ENCODE peak calls at places on chromosome 10, in four cellular contexts. One of them, this sample, is unnamed.

GRCh38 chr10:132746801-132747625 is 38.9 kb downstream of the NKX6-2 start:
- DNase-seq in CD4-positive, alpha-beta memory T cell: no peak
- DNase-seq in CD8-positive, alpha-beta T cell: no peak
- DNase-seq in AG04450: no peak
- DNase-seq in this sample: no peak

GRCh38 chr10:49369216-49370162 is 26.4 kb downstream of the DRGX start:
- DNase-seq in AG04450: no peak
- DNase-seq in CD4-positive, alpha-beta memory T cell: no peak
- DNase-seq in CD8-positive, alpha-beta T cell: no peak
- DNase-seq in this sample: no peak

GRCh38 chr10:22894714-22895113 is 33.1 kb upstream of the ARMC3 start:
- DNase-seq in CD8-positive, alpha-beta T cell: no peak
- DNase-seq in AG04450: no peak
- DNase-seq in CD4-positive, alpha-beta memory T cell: no peak
- DNase-seq in this sample: no peak

GRCh38 chr10:68897336-68897741 is 3.8 kb upstream of the DDX50 start:
- DNase-seq in AG04450: peak; percentile 38
- DNase-seq in CD8-positive, alpha-beta T cell: peak; percentile 29
- DNase-seq in CD4-positive, alpha-beta memory T cell: peak; percentile 43
- DNase-seq in this sample: peak; percentile 62

GRCh38 chr10:119290301-119291036 is 83.1 kb downstream of the GRK5 start:
- DNase-seq in CD4-positive, alpha-beta memory T cell: no peak
- DNase-seq in AG04450: no peak
- DNase-seq in CD8-positive, alpha-beta T cell: no peak
- DNase-seq in this sample: no peak

GRCh38 chr10:77478248-77478963 is 159.2 kb downstream of the KCNMA1 start:
- DNase-seq in AG04450: peak; percentile 86
- DNase-seq in CD8-positive, alpha-beta T cell: no peak
- DNase-seq in CD4-positive, alpha-beta memory T cell: no peak
- DNase-seq in this sample: no peak

GRCh38 chr10:115659616-115660015 is 566.5 kb downstream of the ATRNL1 start:
- DNase-seq in CD8-positive, alpha-beta T cell: no peak
- DNase-seq in CD4-positive, alpha-beta memory T cell: no peak
- DNase-seq in AG04450: no peak
- DNase-seq in this sample: no peak

GRCh38 chr10:76961841-76962240 is 675.8 kb downstream of the KCNMA1 start:
- DNase-seq in CD4-positive, alpha-beta memory T cell: no peak
- DNase-seq in CD8-positive, alpha-beta T cell: no peak
- DNase-seq in AG04450: no peak
- DNase-seq in this sample: no peak

GRCh38 chr10:83458611-83459010 is 680.7 kb upstream of the GHITM start:
- DNase-seq in AG04450: no peak
- DNase-seq in CD4-positive, alpha-beta memory T cell: no peak
- DNase-seq in CD8-positive, alpha-beta T cell: no peak
- DNase-seq in this sample: no peak

GRCh38 chr10:52452600-52453493 is 138.8 kb downstream of the DKK1 start:
- DNase-seq in CD8-positive, alpha-beta T cell: no peak
- DNase-seq in CD4-positive, alpha-beta memory T cell: no peak
- DNase-seq in AG04450: no peak
- DNase-seq in this sample: no peak

GRCh38 chr10:52453501-52453900 is 139.4 kb downstream of the DKK1 start:
- DNase-seq in CD8-positive, alpha-beta T cell: no peak
- DNase-seq in AG04450: no peak
- DNase-seq in CD4-positive, alpha-beta memory T cell: no peak
- DNase-seq in this sample: no peak

GRCh38 chr10:52451817-52452216 is 137.7 kb downstream of the DKK1 start:
- DNase-seq in AG04450: no peak
- DNase-seq in CD8-positive, alpha-beta T cell: no peak
- DNase-seq in CD4-positive, alpha-beta memory T cell: no peak
- DNase-seq in this sample: no peak

GRCh38 chr10:52455095-52455494 is 141.0 kb downstream of the DKK1 start:
- DNase-seq in CD8-positive, alpha-beta T cell: no peak
- DNase-seq in CD4-positive, alpha-beta memory T cell: no peak
- DNase-seq in AG04450: no peak
- DNase-seq in this sample: no peak

DNA sequence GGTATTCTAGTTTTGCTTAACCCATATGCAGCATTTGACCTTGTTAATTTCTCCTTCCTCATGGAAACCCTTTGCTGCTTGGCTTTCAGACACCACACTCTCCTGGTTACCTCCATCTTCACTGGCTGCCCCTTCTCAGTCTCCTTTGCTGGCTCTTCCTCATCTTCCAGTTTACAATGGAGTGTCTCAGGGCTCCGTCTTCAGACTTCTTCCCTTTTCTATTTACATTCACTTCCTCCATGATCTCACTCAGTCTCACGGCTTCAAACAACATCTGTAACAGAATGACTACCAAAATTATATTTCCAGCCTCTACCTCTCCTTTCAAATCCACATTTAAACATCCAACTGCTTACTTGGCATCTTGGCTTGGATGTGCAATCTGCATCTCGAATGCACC is 140.4 kb downstream of the DKK1 start:
- DNase-seq in CD4-positive, alpha-beta memory T cell: no peak
- DNase-seq in AG04450: no peak
- DNase-seq in CD8-positive, alpha-beta T cell: no peak
- DNase-seq in this sample: no peak
- H3K4me3 ChIP-seq in CD4-positive, alpha-beta memory T cell: no peak overlapping the region
- H3K4me3 ChIP-seq in AG04450: no peak overlapping the region
- H3K4me3 ChIP-seq in CD8-positive, alpha-beta T cell: no peak overlapping the region
- H3K4me3 ChIP-seq in this sample: no peak overlapping the region

GRCh38 chr10:131727612-131728011 is 173.2 kb upstream of the PPP2R2D start:
- DNase-seq in AG04450: no peak
- DNase-seq in CD8-positive, alpha-beta T cell: no peak
- DNase-seq in CD4-positive, alpha-beta memory T cell: no peak
- DNase-seq in this sample: no peak

GRCh38 chr10:131724891-131725735 is 175.7 kb upstream of the PPP2R2D start:
- DNase-seq in CD8-positive, alpha-beta T cell: no peak
- DNase-seq in CD4-positive, alpha-beta memory T cell: no peak
- DNase-seq in AG04450: no peak
- DNase-seq in this sample: no peak

GRCh38 chr10:131726967-131727366 is 173.8 kb upstream of the PPP2R2D start:
- DNase-seq in CD4-positive, alpha-beta memory T cell: no peak
- DNase-seq in AG04450: no peak
- DNase-seq in CD8-positive, alpha-beta T cell: no peak
- DNase-seq in this sample: no peak

GRCh38 chr10:131726460-131726861 is 174.3 kb upstream of the PPP2R2D start:
- DNase-seq in AG04450: no peak
- DNase-seq in CD4-positive, alpha-beta memory T cell: no peak
- DNase-seq in CD8-positive, alpha-beta T cell: no peak
- DNase-seq in this sample: no peak

GRCh38 chr10:131725736-131726459 is 174.9 kb upstream of the PPP2R2D start:
- DNase-seq in AG04450: no peak
- DNase-seq in CD4-positive, alpha-beta memory T cell: no peak
- DNase-seq in CD8-positive, alpha-beta T cell: no peak
- DNase-seq in this sample: no peak
- H3K9me3 ChIP-seq in AG04450: peaks cover 79% of the 10 kb centered on the region
- H3K9me3 ChIP-seq in CD4-positive, alpha-beta memory T cell: no peaks in the 10 kb centered on the region
- H3K9me3 ChIP-seq in CD8-positive, alpha-beta T cell: no peaks in the 10 kb centered on the region
- H3K9me3 ChIP-seq in this sample: no peaks in the 10 kb centered on the region

GRCh38 chr10:27252267-27253000 is 11.8 kb upstream of the ACBD5 start:
- DNase-seq in AG04450: no peak
- DNase-seq in CD4-positive, alpha-beta memory T cell: peak; percentile 82
- DNase-seq in CD8-positive, alpha-beta T cell: peak; percentile 83
- DNase-seq in this sample: peak; percentile 67

GRCh38 chr10:27256299-27256698 is 15.7 kb upstream of the ACBD5 start:
- DNase-seq in CD8-positive, alpha-beta T cell: no peak
- DNase-seq in AG04450: no peak
- DNase-seq in CD4-positive, alpha-beta memory T cell: no peak
- DNase-seq in this sample: no peak

GRCh38 chr10:27258838-27259532 is 18.4 kb upstream of the ACBD5 start:
- DNase-seq in CD4-positive, alpha-beta memory T cell: no peak
- DNase-seq in AG04450: no peak
- DNase-seq in CD8-positive, alpha-beta T cell: peak; percentile 39
- DNase-seq in this sample: no peak

GRCh38 chr10:27258492-27258837 is 17.9 kb upstream of the ACBD5 start:
- DNase-seq in AG04450: no peak
- DNase-seq in CD8-positive, alpha-beta T cell: no peak
- DNase-seq in CD4-positive, alpha-beta memory T cell: no peak
- DNase-seq in this sample: no peak

GRCh38 chr10:27256790-27257189 is 16.2 kb upstream of the ACBD5 start:
- DNase-seq in CD8-positive, alpha-beta T cell: no peak
- DNase-seq in CD4-positive, alpha-beta memory T cell: no peak
- DNase-seq in AG04450: no peak
- DNase-seq in this sample: no peak
- H3K4me3 ChIP-seq in CD8-positive, alpha-beta T cell: no peak overlapping the region
- H3K4me3 ChIP-seq in CD4-positive, alpha-beta memory T cell: no peak overlapping the region
- H3K4me3 ChIP-seq in AG04450: no peak overlapping the region
- H3K4me3 ChIP-seq in this sample: no peak overlapping the region

GRCh38 chr10:90494183-90494582 is 363.7 kb downstream of the HTR7 start:
- DNase-seq in CD8-positive, alpha-beta T cell: no peak
- DNase-seq in CD4-positive, alpha-beta memory T cell: no peak
- DNase-seq in AG04450: no peak
- DNase-seq in this sample: no peak
- H3K9me3 ChIP-seq in CD8-positive, alpha-beta T cell: no peaks in the 10 kb centered on the region
- H3K9me3 ChIP-seq in CD4-positive, alpha-beta memory T cell: peaks cover 8% of the 10 kb centered on the region
- H3K9me3 ChIP-seq in AG04450: no peaks in the 10 kb centered on the region
- H3K9me3 ChIP-seq in this sample: peaks cover 11% of the 10 kb centered on the region

GRCh38 chr10:81034376-81034775 is 496.7 kb downstream of the SH2D4B start:
- DNase-seq in AG04450: no peak
- DNase-seq in CD8-positive, alpha-beta T cell: no peak
- DNase-seq in CD4-positive, alpha-beta memory T cell: no peak
- DNase-seq in this sample: no peak
- H3K4me3 ChIP-seq in AG04450: no peak overlapping the region
- H3K4me3 ChIP-seq in CD8-positive, alpha-beta T cell: no peak overlapping the region
- H3K4me3 ChIP-seq in CD4-positive, alpha-beta memory T cell: no peak overlapping the region
- H3K4me3 ChIP-seq in this sample: no peak overlapping the region

GRCh38 chr10:26792780-26793495 is 67.8 kb downstream of the ABI1 start:
- DNase-seq in AG04450: no peak
- DNase-seq in CD8-positive, alpha-beta T cell: no peak
- DNase-seq in CD4-positive, alpha-beta memory T cell: no peak
- DNase-seq in this sample: no peak

GRCh38 chr10:26787362-26787761 is 73.4 kb downstream of the ABI1 start:
- DNase-seq in CD4-positive, alpha-beta memory T cell: no peak
- DNase-seq in CD8-positive, alpha-beta T cell: no peak
- DNase-seq in AG04450: no peak
- DNase-seq in this sample: no peak

GRCh38 chr10:26790596-26790995 is 70.2 kb downstream of the ABI1 start:
- DNase-seq in AG04450: no peak
- DNase-seq in CD4-positive, alpha-beta memory T cell: no peak
- DNase-seq in CD8-positive, alpha-beta T cell: no peak
- DNase-seq in this sample: no peak
- H3K9me3 ChIP-seq in AG04450: no peaks in the 10 kb centered on the region
- H3K9me3 ChIP-seq in CD4-positive, alpha-beta memory T cell: no peaks in the 10 kb centered on the region
- H3K9me3 ChIP-seq in CD8-positive, alpha-beta T cell: no peaks in the 10 kb centered on the region
- H3K9me3 ChIP-seq in this sample: peaks cover 1% of the 10 kb centered on the region

GRCh38 chr10:80660736-80661135 is 123.0 kb downstream of the SH2D4B start:
- DNase-seq in CD4-positive, alpha-beta memory T cell: no peak
- DNase-seq in CD8-positive, alpha-beta T cell: no peak
- DNase-seq in AG04450: no peak
- DNase-seq in this sample: no peak

GRCh38 chr10:80661526-80661925 is 123.8 kb downstream of the SH2D4B start:
- DNase-seq in CD4-positive, alpha-beta memory T cell: no peak
- DNase-seq in AG04450: no peak
- DNase-seq in CD8-positive, alpha-beta T cell: no peak
- DNase-seq in this sample: no peak

GRCh38 chr10:80664071-80664680 is 126.5 kb downstream of the SH2D4B start:
- DNase-seq in CD4-positive, alpha-beta memory T cell: peak; percentile 21
- DNase-seq in AG04450: no peak
- DNase-seq in CD8-positive, alpha-beta T cell: peak; percentile 33
- DNase-seq in this sample: no peak

GRCh38 chr10:80660266-80660665 is 122.6 kb downstream of the SH2D4B start:
- DNase-seq in CD8-positive, alpha-beta T cell: no peak
- DNase-seq in CD4-positive, alpha-beta memory T cell: no peak
- DNase-seq in AG04450: no peak
- DNase-seq in this sample: no peak

DNA sequence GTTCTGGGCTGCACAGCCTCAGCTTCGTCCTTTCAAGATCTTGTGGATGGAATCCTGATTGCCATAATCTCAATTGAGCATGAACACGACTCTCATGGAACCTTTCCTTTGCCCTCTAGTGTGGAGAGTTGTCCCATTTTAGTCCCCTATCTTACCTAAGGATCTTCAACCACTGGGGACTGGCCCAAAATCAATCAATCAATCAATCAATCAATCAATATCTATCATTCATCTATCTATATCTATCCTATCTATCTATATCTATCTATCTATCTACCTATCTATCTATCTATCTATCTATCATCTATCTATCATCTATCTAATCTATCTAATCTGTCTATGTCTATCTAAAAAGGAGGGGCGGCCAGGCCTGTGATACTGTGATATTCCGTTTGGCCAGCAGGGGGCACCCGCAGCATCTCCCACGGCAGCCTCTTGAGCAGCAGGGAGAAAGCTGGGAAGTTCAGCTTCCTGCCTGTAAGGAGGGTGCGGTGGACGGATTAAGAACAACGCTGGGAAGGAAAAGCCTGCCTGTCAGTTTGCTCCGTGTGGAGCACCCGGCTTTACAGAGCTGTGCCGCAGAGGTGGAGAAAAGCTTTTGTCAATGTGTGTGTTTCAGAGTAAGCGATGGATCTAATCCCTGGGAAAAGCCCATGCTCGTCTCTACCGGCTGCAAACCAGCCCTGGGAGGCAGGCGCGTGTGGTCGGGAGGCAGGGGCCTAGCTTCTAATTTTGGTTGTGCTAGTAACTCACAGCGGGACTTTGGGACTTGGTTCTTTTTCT is 124.9 kb downstream of the SH2D4B start:
- DNase-seq in CD8-positive, alpha-beta T cell: peak; percentile 72
- DNase-seq in AG04450: peak; percentile 47
- DNase-seq in CD4-positive, alpha-beta memory T cell: peak; percentile 49
- DNase-seq in this sample: peak; percentile 55
- H3K4me3 ChIP-seq in CD8-positive, alpha-beta T cell: no peak overlapping the region
- H3K4me3 ChIP-seq in AG04450: peak overlapping the region; percentile 41
- H3K4me3 ChIP-seq in CD4-positive, alpha-beta memory T cell: no peak overlapping the region
- H3K4me3 ChIP-seq in this sample: no peak overlapping the region

DNA sequence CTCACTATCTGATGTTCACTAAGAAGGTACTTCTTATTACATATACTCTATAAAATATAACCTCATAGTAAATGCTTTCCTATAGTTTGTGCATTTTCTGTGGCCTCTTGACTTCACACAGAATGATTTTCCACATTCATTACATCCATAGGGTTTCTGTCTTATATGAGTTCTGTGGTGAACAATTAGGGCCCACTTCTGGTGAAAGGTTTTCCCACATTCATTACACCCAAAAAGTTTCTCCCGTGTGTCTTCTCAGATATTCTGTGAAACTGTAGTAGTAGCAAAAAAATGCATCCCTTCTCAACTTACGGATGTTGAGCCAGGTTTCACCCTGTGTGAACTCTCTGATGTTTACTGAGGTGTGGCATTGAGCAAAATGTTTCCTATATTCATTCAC is 119.3 kb downstream of the ZNF33B start:
- DNase-seq in CD4-positive, alpha-beta memory T cell: no peak
- DNase-seq in AG04450: no peak
- DNase-seq in CD8-positive, alpha-beta T cell: no peak
- DNase-seq in this sample: no peak
- H3K9me3 ChIP-seq in CD4-positive, alpha-beta memory T cell: peaks cover 70% of the 10 kb centered on the region
- H3K9me3 ChIP-seq in AG04450: peaks cover 34% of the 10 kb centered on the region
- H3K9me3 ChIP-seq in CD8-positive, alpha-beta T cell: peaks cover 83% of the 10 kb centered on the region
- H3K9me3 ChIP-seq in this sample: peaks cover 85% of the 10 kb centered on the region

DNA sequence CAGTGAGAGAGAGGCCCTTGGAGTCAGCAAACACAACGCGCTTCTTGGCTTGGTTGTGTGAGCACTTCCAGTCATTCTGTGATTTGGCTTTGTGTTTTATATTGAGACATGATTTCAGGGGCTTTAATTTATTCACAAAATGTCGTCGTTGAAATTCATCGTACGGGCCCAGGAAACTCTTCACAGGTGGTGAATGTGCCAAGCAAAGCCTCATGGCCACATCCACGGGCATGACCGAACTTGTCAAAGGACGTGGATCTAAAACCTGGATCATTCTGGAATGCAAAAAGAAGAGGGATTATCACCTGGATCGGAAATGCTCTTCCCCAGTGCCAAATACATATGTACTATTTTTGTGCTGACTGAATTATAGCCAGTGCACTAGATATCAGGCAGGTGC is 2.3 kb downstream of the PPP1R3C start:
- DNase-seq in AG04450: no peak
- DNase-seq in CD8-positive, alpha-beta T cell: no peak
- DNase-seq in CD4-positive, alpha-beta memory T cell: no peak
- DNase-seq in this sample: no peak
- H3K4me3 ChIP-seq in AG04450: peak overlapping the region; percentile 85
- H3K4me3 ChIP-seq in CD8-positive, alpha-beta T cell: no peak overlapping the region
- H3K4me3 ChIP-seq in CD4-positive, alpha-beta memory T cell: no peak overlapping the region
- H3K4me3 ChIP-seq in this sample: no peak overlapping the region

This sample was measured in CD4-positive, CD25-positive, alpha-beta regulatory T cell.